ENCODE peak calls at places on chromosomes 3 and 15, in four cellular contexts. Y, H, D and G are unnamed samples.

GRCh38 chr3:169365993-169366915 is 297.3 kb downstream of the MECOM start:
- DNase-seq in D (no peak), H (no peak), Y (no peak), G (no peak)

GRCh38 chr3:122019493-122019892 is 2.6 kb downstream of the ILDR1 start:
- DNase-seq in H (no peak), D (no peak), Y (no peak), G (no peak)

GRCh38 chr15:62977952-62978811 is 64.4 kb upstream of the TPM1 start:
- DNase-seq in H (no peak), D (peak; percentile 66), Y (no peak), G (peak; percentile 44)

GRCh38 chr3:76570436-76571057 is 469.4 kb upstream of the ROBO2 start:
- DNase-seq in Y (peak; percentile 21), D (peak; percentile 10), H (no peak), G (peak; percentile 3)

GRCh38 chr3:133295199-133295901 is 104.5 kb upstream of the BFSP2 start:
- DNase-seq in H (no peak), D (peak; percentile 10), Y (no peak), G (no peak)

GRCh38 chr15:60004846-60005351 is 788 bp downstream of the FOXB1 start:
- DNase-seq in Y (no peak), H (peak; percentile 33), D (no peak), G (no peak)

GRCh38 chr3:124078978-124079911 is 87.3 kb upstream of the ROPN1 start:
- DNase-seq in Y (peak; percentile 36), D (peak; percentile 63), H (peak; percentile 1), G (peak; percentile 17)

GRCh38 chr15:81869161-81869928 is 176.5 kb downstream of the MEX3B start:
- DNase-seq in Y (no peak), D (no peak), H (no peak), G (no peak)

GRCh38 chr3:42830437-42831320 is 21.4 kb downstream of the ACKR2 start:
- DNase-seq in H (peak; percentile 6), Y (peak; percentile 58), D (peak; percentile 24), G (no peak)

GRCh38 chr3:72482589-72483249 is 365.5 kb downstream of the SHQ1 start:
- DNase-seq in D (peak; percentile 76), Y (peak; percentile 42), H (peak; percentile 12), G (peak; percentile 46)

GRCh38 chr3:37910666-37911400 is 49.2 kb downstream of the CTDSPL start:
- DNase-seq in Y (no peak), H (no peak), D (no peak), G (no peak)

GRCh38 chr3:57385498-57385897 is 93.0 kb upstream of the ASB14 start:
- DNase-seq in H (no peak), D (no peak), Y (no peak), G (no peak)

GRCh38 chr3:36796896-36797295 is 32.5 kb upstream of the DCLK3 start:
- DNase-seq in Y (no peak), H (no peak), D (peak; percentile 20), G (no peak)